ENCODE peak calls at places on chromosomes 7 and 10, in seven cellular contexts. I is K562, W is HCT116, N is HepG2, B is SK-N-SH, U is H1, A is GM12878. L is an unnamed sample.

GRCh38 chr10:34789993-34790506 is 25.0 kb downstream of the PARD3 start:
- DNase-seq in I (no peak), W (no peak), N (peak; percentile 39), B (peak; percentile 39), U (no peak), A (no peak), L (no peak)

GRCh38 chr7:74575083-74575803 is 82.3 kb upstream of the GTF2I start:
- DNase-seq in I (no peak), W (no peak), N (no peak), B (no peak), U (no peak), A (no peak), L (no peak)

GRCh38 chr10:48253970-48254657 is 20.4 kb downstream of the FRMPD2 start:
- DNase-seq in I (no peak), W (no peak), N (no peak), B (no peak), U (no peak), A (no peak), L (no peak)

GRCh38 chr7:129684777-129685176 is 73.3 kb downstream of the NRF1 start:
- DNase-seq in I (no peak), W (no peak), N (peak; percentile 23), B (no peak), U (no peak), A (no peak), L (no peak)

GRCh38 chr7:51187941-51188340 is 128.7 kb downstream of the COBL start:
- DNase-seq in I (no peak), W (no peak), N (no peak), B (peak; percentile 34), U (peak; percentile 82), A (no peak), L (peak; percentile 19)

GRCh38 chr7:141366098-141366621 is 185.1 kb upstream of the AGK start:
- DNase-seq in I (no peak), W (no peak), N (no peak), B (no peak), U (no peak), A (no peak), L (no peak)

GRCh38 chr10:100182281-100182680 is 3.5 kb downstream of the ERLIN1 start:
- DNase-seq in I (no peak), W (no peak), N (no peak), B (no peak), U (no peak), A (no peak), L (no peak)

GRCh38 chr10:35559416-35559815 is 45.7 kb upstream of the GJD4 start:
- DNase-seq in I (no peak), W (no peak), N (no peak), B (no peak), U (no peak), A (no peak), L (no peak)

GRCh38 chr10:128047337-128047736 is 78.9 kb downstream of the MKI67 start:
- DNase-seq in I (peak; percentile 23), W (peak; percentile 88), N (no peak), B (no peak), U (peak; percentile 71), A (peak; percentile 63), L (peak; percentile 94)

GRCh38 chr7:113000316-113001020 is 86.2 kb downstream of the GPR85 start:
- DNase-seq in I (no peak), W (no peak), N (no peak), B (no peak), U (no peak), A (no peak), L (no peak)

GRCh38 chr10:96491303-96491702 is 22.4 kb downstream of the TLL2 start:
- DNase-seq in I (no peak), W (no peak), N (no peak), B (peak; percentile 43), U (no peak), A (no peak), L (peak; percentile 41)

GRCh38 chr10:133033742-133034048 is 54.0 kb upstream of the ADGRA1 start:
- DNase-seq in I (no peak), W (no peak), N (no peak), B (no peak), U (no peak), A (no peak), L (no peak)

GRCh38 chr7:142110098-142110497 is 1.4 kb upstream of the MGAM2 start:
- DNase-seq in I (no peak), W (no peak), N (no peak), B (no peak), U (no peak), A (no peak), L (no peak)

GRCh38 chr10:86388119-86388704 is 21.6 kb upstream of the GRID1 start:
- DNase-seq in I (no peak), W (no peak), N (no peak), B (no peak), U (peak; percentile 45), A (no peak), L (no peak)

GRCh38 chr10:25174461-25175230 is at the start of gene GPR158:
- DNase-seq in I (peak; percentile 84), W (peak; percentile 70), N (peak; percentile 55), B (peak; percentile 90), U (peak; percentile 95), A (no peak), L (peak; percentile 98)

GRCh38 chr7:106566672-106567071 is 94.3 kb downstream of the CCDC71L start:
- DNase-seq in I (no peak), W (no peak), N (no peak), B (no peak), U (no peak), A (no peak), L (no peak)

GRCh38 chr10:117673611-117674010 is 131.1 kb downstream of the EMX2 start:
- DNase-seq in I (no peak), W (no peak), N (no peak), B (no peak), U (no peak), A (no peak), L (no peak)

GRCh38 chr7:64562246-64562620 is 638 bp downstream of the ZNF680 start:
- DNase-seq in I (no peak), W (no peak), N (no peak), B (no peak), U (no peak), A (no peak), L (no peak)

GRCh38 chr7:91411062-91411461 is 146.8 kb downstream of the FZD1 start:
- DNase-seq in I (no peak), W (no peak), N (no peak), B (no peak), U (no peak), A (no peak), L (no peak)

GRCh38 chr7:116526897-116527296 is 2.1 kb downstream of the CAV1 start:
- DNase-seq in I (no peak), W (no peak), N (no peak), B (no peak), U (no peak), A (no peak), L (no peak)

GRCh38 chr10:50291261-50291850 is 40.0 kb upstream of the ASAH2 start:
- DNase-seq in I (peak; percentile 42), W (no peak), N (no peak), B (no peak), U (no peak), A (no peak), L (peak; percentile 42)

GRCh38 chr10:78211476-78212110 is 177.9 kb downstream of the RPS24 start:
- DNase-seq in I (no peak), W (peak; percentile 6), N (peak; percentile 16), B (peak; percentile 71), U (no peak), A (no peak), L (peak; percentile 64)

GRCh38 chr10:28241766-28242399 is 61.0 kb downstream of the MPP7 start:
- DNase-seq in I (peak; percentile 41), W (peak; percentile 68), N (peak; percentile 53), B (peak; percentile 40), U (no peak), A (peak; percentile 2), L (peak; percentile 20)

GRCh38 chr10:129972145-129972965 is 8.3 kb upstream of the EBF3 start:
- DNase-seq in I (no peak), W (no peak), N (no peak), B (peak; percentile 48), U (peak; percentile 67), A (no peak), L (no peak)

GRCh38 chr10:2623675-2624274 is 443.6 kb upstream of the PFKP start:
- DNase-seq in I (no peak), W (no peak), N (no peak), B (no peak), U (no peak), A (no peak), L (no peak)

GRCh38 chr7:47373871-47374451 is 207.9 kb downstream of the TNS3 start:
- DNase-seq in I (no peak), W (no peak), N (no peak), B (peak; percentile 64), U (no peak), A (no peak), L (no peak)
- TF ChIP-seq JUND in I (no peak), W (no peak), N (no peak), B (no peak), U (no peak), A (no peak), L (no peak)

GRCh38 chr7:101059620-101059942 is 25.7 kb upstream of the TRIM56 start:
- DNase-seq in I (no peak), W (no peak), N (no peak), B (no peak), U (no peak), A (no peak), L (no peak)

GRCh38 chr7:101060992-101061391 is 24.3 kb upstream of the TRIM56 start:
- DNase-seq in I (no peak), W (no peak), N (no peak), B (no peak), U (no peak), A (no peak), L (no peak)

DNA sequence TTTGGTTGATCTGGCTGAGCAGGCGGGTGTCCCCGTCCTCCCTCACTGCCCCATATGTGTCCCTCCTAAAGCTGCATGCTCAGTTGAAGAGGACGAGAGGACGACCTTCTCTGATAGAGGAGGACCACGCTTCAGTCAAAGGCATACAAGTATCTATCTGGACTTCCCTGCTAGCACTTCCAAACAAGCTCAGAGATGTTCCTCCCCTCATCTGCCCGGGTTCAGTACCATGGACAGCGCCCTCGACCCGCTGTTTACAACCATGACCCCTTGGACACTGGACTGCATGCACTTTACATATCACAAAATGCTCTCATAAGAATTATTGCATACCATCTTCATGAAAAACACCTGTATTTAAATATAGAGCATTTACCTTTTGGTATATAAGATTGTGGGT is 26.9 kb upstream of the TRIM56 start:
- DNase-seq in I (peak; percentile 84), W (peak; percentile 8), N (peak; percentile 48), B (no peak), U (peak; percentile 88), A (no peak), L (no peak)
- TF ChIP-seq JUND in I (peak; percentile 22), W (no peak), N (no peak), B (no peak), U (no peak), A (no peak), L (no peak)

GRCh38 chr10:31262672-31263071 is 56.3 kb upstream of the ZEB1 start:
- DNase-seq in I (no peak), W (no peak), N (no peak), B (no peak), U (no peak), A (no peak), L (no peak)
- TF ChIP-seq JUND in I (no peak), W (no peak), N (no peak), B (no peak), U (no peak), A (no peak), L (no peak)

DNA sequence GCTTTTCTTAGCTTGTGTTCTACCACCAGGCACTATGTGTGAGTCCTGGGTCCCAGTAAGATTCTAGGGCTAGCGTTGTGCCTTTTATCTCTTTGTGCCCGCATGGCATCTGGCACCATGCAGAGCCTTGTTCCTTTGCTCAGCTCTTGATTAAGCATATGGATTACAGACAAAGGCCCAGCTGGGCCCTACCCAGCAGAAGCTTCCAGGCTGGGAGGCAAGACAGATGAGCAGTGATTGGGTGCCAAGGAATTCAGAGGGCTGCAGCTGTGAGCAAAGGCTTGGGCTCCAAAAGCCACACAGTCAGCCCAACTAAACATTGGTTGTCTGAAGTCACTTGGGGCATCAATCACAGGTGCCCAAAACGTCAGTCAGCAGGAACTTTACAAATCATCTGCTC is 2.0 kb downstream of the ACSM6 start:
- DNase-seq in I (no peak), W (no peak), N (no peak), B (no peak), U (no peak), A (no peak), L (no peak)
- TF ChIP-seq JUND in I (no peak), W (no peak), N (no peak), B (no peak), U (no peak), A (no peak), L (no peak)